ENCODE peak calls at places on chromosomes 16 and 17, in four cellular contexts. G, O, F and A are unnamed samples.

GRCh38 chr17:63516910-63517824 is 6.0 kb upstream of the KCNH6 start:
- DNase-seq in G (no peak), O (no peak), F (no peak), A (peak; percentile 16)

GRCh38 chr17:63497708-63498483 is 21.0 kb downstream of the ACE start:
- DNase-seq in G (no peak), O (no peak), F (no peak), A (no peak)

GRCh38 chr16:83470406-83470805 is 337.4 kb upstream of the HSBP1 start:
- DNase-seq in G (no peak), O (peak; percentile 52), F (no peak), A (peak; percentile 28)

GRCh38 chr17:13735444-13735843 is 133.7 kb upstream of the HS3ST3A1 start:
- DNase-seq in G (no peak), O (no peak), F (no peak), A (no peak)

GRCh38 chr17:20979792-20980083 is 63.1 kb downstream of the USP22 start:
- DNase-seq in G (no peak), O (no peak), F (no peak), A (no peak)

GRCh38 chr17:72996791-72997190 is 95.7 kb downstream of the SLC39A11 start:
- DNase-seq in G (no peak), O (no peak), F (no peak), A (no peak)

GRCh38 chr17:29855686-29856085 is 74.3 kb downstream of the SSH2 start:
- DNase-seq in G (no peak), O (no peak), F (no peak), A (no peak)

GRCh38 chr16:3431779-3432219 is 11.5 kb downstream of the ZNF597 start:
- DNase-seq in G (peak; percentile 61), O (no peak), F (peak; percentile 68), A (no peak)

GRCh38 chr17:393806-394717 is 41.5 kb upstream of the RPH3AL start:
- DNase-seq in G (no peak), O (no peak), F (no peak), A (no peak)

GRCh38 chr17:394718-395095 is 42.1 kb upstream of the RPH3AL start:
- DNase-seq in G (no peak), O (no peak), F (no peak), A (no peak)

GRCh38 chr17:395179-395578 is 42.6 kb upstream of the RPH3AL start:
- DNase-seq in G (no peak), O (no peak), F (no peak), A (no peak)

GRCh38 chr17:396788-397187 is 44.2 kb upstream of the RPH3AL start:
- DNase-seq in G (no peak), O (no peak), F (no peak), A (no peak)

GRCh38 chr17:395974-396373 is 43.4 kb upstream of the RPH3AL start:
- DNase-seq in G (no peak), O (no peak), F (no peak), A (no peak)
- TF ChIP-seq CTCF in G (no peak), O (no peak), F (no peak), A (no peak)

GRCh38 chr16:12390644-12391043 is 413.0 kb downstream of the CPPED1 start:
- DNase-seq in G (no peak), O (no peak), F (no peak), A (no peak)
- TF ChIP-seq CTCF in G (no peak), O (no peak), F (no peak), A (no peak)

GRCh38 chr17:80424878-80425765 is 10.2 kb downstream of the ENDOV start:
- DNase-seq in G (no peak), O (no peak), F (no peak), A (no peak)
- TF ChIP-seq CTCF in G (no peak), O (no peak), F (no peak), A (no peak)

DNA sequence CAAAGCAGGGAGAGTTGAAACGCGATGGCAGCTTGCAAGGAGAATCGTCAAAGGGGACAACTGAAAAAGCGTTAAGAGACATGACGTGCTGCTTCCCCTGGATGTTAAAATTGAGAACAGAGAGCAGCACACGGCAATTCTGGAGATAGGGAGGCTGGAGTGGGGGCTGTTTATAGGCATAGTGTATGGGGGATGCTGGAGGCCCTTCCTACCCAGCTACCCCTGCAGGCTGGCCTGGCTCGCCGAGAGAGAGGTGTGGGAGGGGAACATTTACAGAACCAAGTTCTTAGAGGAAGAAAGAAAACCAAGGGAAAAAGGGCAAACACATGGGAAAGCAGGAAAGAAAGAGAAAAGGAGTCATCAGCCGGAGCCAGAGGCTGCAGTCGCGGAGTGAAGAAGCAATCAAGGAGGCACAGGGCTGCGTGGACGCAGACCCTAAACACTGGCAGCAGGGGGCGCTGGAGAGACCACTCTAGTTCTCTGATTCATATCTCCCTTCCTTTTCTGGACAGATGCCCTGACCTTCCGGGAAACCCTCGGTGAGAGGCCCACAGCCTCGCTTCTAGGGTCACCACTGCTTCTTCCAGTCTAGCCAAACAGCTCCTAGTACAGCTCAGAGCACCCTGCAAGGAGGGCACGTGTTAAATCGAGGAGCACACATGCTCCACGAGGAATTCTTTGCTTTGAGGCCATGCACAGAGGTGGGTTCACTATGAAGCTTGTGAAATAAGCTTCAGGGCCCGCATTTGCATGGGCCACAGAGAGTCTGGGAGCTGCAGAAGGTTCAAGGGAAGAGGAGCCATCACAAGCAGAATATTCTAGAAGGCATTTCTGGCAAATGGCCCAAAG is 55.6 kb downstream of the MYH13 start:
- DNase-seq in G (peak; percentile 46), O (no peak), F (peak; percentile 67), A (no peak)
- TF ChIP-seq CTCF in G (peak; percentile 51), O (peak; percentile 56), F (peak; percentile 36), A (peak; percentile 69)